ENCODE peak calls at places on chromosomes 7 and 10, in six cellular contexts. U is BJ; O is IMR-90; G is stimulated activated CD4-positive, alpha-beta T cell treated with anti-CD3 and anti-CD28 coated beads, Interleukin-1b, Interleukin-23, amount 100 ng/mL, for 24 hours; L is psoas muscle; J is T-helper 2 cell. X is an unnamed sample.

GRCh38 chr10:119420950-119421875 is 121.3 kb downstream of the RGS10 start:
- DNase-seq in J (no peak), G (no peak), U (no peak), O (no peak), L (no peak), X (no peak)

GRCh38 chr10:132186488-132187413 is at the start of gene DPYSL4:
- DNase-seq in L (no peak), J (no peak), U (no peak), O (no peak), G (no peak), X (peak)

GRCh38 chr7:43482679-43483252 is 100.1 kb upstream of the STK17A start:
- DNase-seq in G (no peak), O (no peak), L (no peak), J (no peak), U (no peak), X (no peak)

GRCh38 chr10:94240901-94241300 is 121.8 kb downstream of the NOC3L start:
- DNase-seq in O (no peak), J (no peak), L (no peak), U (no peak), G (no peak), X (no peak)

GRCh38 chr7:85454904-85455303 is 268.0 kb upstream of the SEMA3D start:
- DNase-seq in L (no peak), O (peak), G (no peak), U (no peak), J (no peak), X (no peak)

GRCh38 chr7:1610013-1610677 is 40.3 kb upstream of the PSMG3 start:
- DNase-seq in U (no peak), L (no peak), J (no peak), O (no peak), G (no peak), X (no peak)

GRCh38 chr7:155850001-155850436 is 37.8 kb upstream of the SHH start:
- DNase-seq in U (no peak), O (no peak), G (no peak), J (no peak), L (no peak), X (no peak)

GRCh38 chr10:43252785-43253341 is 14.0 kb downstream of the RASGEF1A start:
- DNase-seq in G (no peak), U (no peak), O (no peak), L (no peak), J (no peak), X (no peak)

GRCh38 chr10:60093317-60093716 is 187.0 kb upstream of the CCDC6 start:
- DNase-seq in U (no peak), O (no peak), L (no peak), J (no peak), G (no peak), X (no peak)

GRCh38 chr10:32957341-32958084 is 517 bp downstream of the ITGB1 start:
- DNase-seq in U (no peak), J (no peak), G (peak), O (no peak), L (peak), X (peak)

GRCh38 chr7:47788083-47788482 is 160.2 kb downstream of the PKD1L1 start:
- DNase-seq in U (no peak), L (no peak), O (no peak), J (no peak), G (no peak), X (no peak)

X was measured in nephron progenitor cell.